ENCODE peak calls at places on chromosome 10, in four cellular contexts. One of them, this sample, is unnamed.

GRCh38 chr10:129446182-129446581 is 20.9 kb upstream of the MGMT start:
- DNase-seq in fibroblast of the conjunctiva: no peak
- DNase-seq in RWPE1: peak; percentile 10
- DNase-seq in GM03348: no peak
- DNase-seq in this sample: no peak

GRCh38 chr10:16314259-16314658 is 122.6 kb upstream of the PTER start:
- DNase-seq in fibroblast of the conjunctiva: no peak
- DNase-seq in RWPE1: no peak
- DNase-seq in GM03348: no peak
- DNase-seq in this sample: no peak

GRCh38 chr10:119290301-119291036 is 83.1 kb downstream of the GRK5 start:
- DNase-seq in fibroblast of the conjunctiva: no peak
- DNase-seq in RWPE1: no peak
- DNase-seq in GM03348: no peak
- DNase-seq in this sample: no peak

GRCh38 chr10:61673360-61673759 is 10.6 kb downstream of the CABCOCO1 start:
- DNase-seq in fibroblast of the conjunctiva: no peak
- DNase-seq in RWPE1: no peak
- DNase-seq in GM03348: no peak
- DNase-seq in this sample: no peak

GRCh38 chr10:93854985-93855384 is 38.8 kb upstream of the SLC35G1 start:
- DNase-seq in fibroblast of the conjunctiva: no peak
- DNase-seq in RWPE1: no peak
- DNase-seq in GM03348: no peak
- DNase-seq in this sample: no peak

GRCh38 chr10:72020914-72021754 is 56.9 kb downstream of the CHST3 start:
- DNase-seq in fibroblast of the conjunctiva: no peak
- DNase-seq in RWPE1: no peak
- DNase-seq in GM03348: no peak
- DNase-seq in this sample: no peak

GRCh38 chr10:13346912-13347234 is 1.2 kb downstream of the SEPHS1 start:
- DNase-seq in fibroblast of the conjunctiva: no peak
- DNase-seq in RWPE1: no peak
- DNase-seq in GM03348: no peak
- DNase-seq in this sample: no peak

GRCh38 chr10:73768881-73769280 is 13.0 kb upstream of the CHCHD1 start:
- DNase-seq in fibroblast of the conjunctiva: no peak
- DNase-seq in RWPE1: no peak
- DNase-seq in GM03348: no peak
- DNase-seq in this sample: no peak

GRCh38 chr10:108411181-108411580 is 1246.7 kb upstream of the SORCS1 start:
- DNase-seq in fibroblast of the conjunctiva: no peak
- DNase-seq in RWPE1: no peak
- DNase-seq in GM03348: no peak
- DNase-seq in this sample: no peak

GRCh38 chr10:3261921-3262320 is 89.3 kb upstream of the PITRM1 start:
- DNase-seq in fibroblast of the conjunctiva: no peak
- DNase-seq in RWPE1: no peak
- DNase-seq in GM03348: no peak
- DNase-seq in this sample: no peak

GRCh38 chr10:47256753-47257336 is 43.2 kb upstream of the GDF10 start:
- DNase-seq in fibroblast of the conjunctiva: no peak
- DNase-seq in RWPE1: no peak
- DNase-seq in GM03348: no peak
- DNase-seq in this sample: no peak

This sample was measured in thoracic aorta.